ENCODE peak calls at places on chromosomes 2 and 18, in four cellular contexts. X, G, N and C are unnamed samples.

GRCh38 chr2:65819963-65820362 is 387.6 kb upstream of the SPRED2 start:
- DNase-seq in X (no peak), G (no peak), N (no peak), C (no peak)

GRCh38 chr2:218992703-218993344 is 398 bp downstream of the CRYBA2 start:
- DNase-seq in X (peak), G (no peak), N (no peak), C (no peak)

GRCh38 chr2:205270689-205271088 is 411.6 kb upstream of the NRP2 start:
- DNase-seq in X (peak), G (peak), N (no peak), C (no peak)

GRCh38 chr2:233462202-233462785 is 104.3 kb downstream of the USP40 start:
- DNase-seq in X (no peak), G (no peak), N (no peak), C (no peak)

GRCh38 chr18:77754475-77755044 is 504.9 kb downstream of the GALR1 start:
- DNase-seq in X (no peak), G (no peak), N (no peak), C (no peak)

GRCh38 chr2:62404948-62405347 is 101.0 kb downstream of the TMEM17 start:
- DNase-seq in X (no peak), G (no peak), N (no peak), C (no peak)

GRCh38 chr2:231398585-231398984 is 3.1 kb downstream of the B3GNT7 start:
- DNase-seq in X (no peak), G (no peak), N (no peak), C (no peak)

GRCh38 chr18:37778417-37779165 is 213.0 kb upstream of the CELF4 start:
- DNase-seq in X (peak), G (peak), N (no peak), C (no peak)

GRCh38 chr2:45318675-45319074 is 292.4 kb downstream of the SRBD1 start:
- DNase-seq in X (no peak), G (no peak), N (no peak), C (no peak)

GRCh38 chr2:171412571-171412970 is 21.2 kb downstream of the METTL8 start:
- DNase-seq in X (no peak), G (no peak), N (no peak), C (no peak)

GRCh38 chr2:225570000-225570399 is 170.5 kb downstream of the NYAP2 start:
- DNase-seq in X (no peak), G (no peak), N (no peak), C (no peak)

GRCh38 chr2:109260886-109261700 is 132.1 kb downstream of the SH3RF3 start:
- DNase-seq in X (peak), G (peak), N (peak), C (no peak)

GRCh38 chr2:240392084-240392947 is 43.1 kb upstream of the GPC1 start:
- DNase-seq in X (no peak), G (no peak), N (peak), C (no peak)

GRCh38 chr18:43525149-43525548 is 247.9 kb upstream of the SYT4 start:
- DNase-seq in X (no peak), G (no peak), N (no peak), C (no peak)

GRCh38 chr18:21448301-21448700 is 152.2 kb downstream of the ESCO1 start:
- DNase-seq in X (no peak), G (no peak), N (no peak), C (no peak)

GRCh38 chr2:122736279-122736678 is 980.8 kb downstream of the TSN start:
- DNase-seq in X (peak), G (peak), N (no peak), C (no peak)

GRCh38 chr18:28438381-28438780 is 261.5 kb upstream of the CDH2 start:
- DNase-seq in X (no peak), G (no peak), N (no peak), C (no peak)

GRCh38 chr2:114752425-114752824 is 310.0 kb downstream of the DPP10 start:
- DNase-seq in X (no peak), G (no peak), N (no peak), C (no peak)

GRCh38 chr2:14239605-14240004 is 392.9 kb upstream of the LRATD1 start:
- DNase-seq in X (no peak), G (no peak), N (no peak), C (no peak)

GRCh38 chr2:197309369-197310231 is 980 bp downstream of the ANKRD44 start:
- DNase-seq in X (no peak), G (no peak), N (peak), C (peak)